ENCODE peak calls at places on chromosomes 16 and 17, in eight cellular contexts. S, T, W, X, D, E, G and H are unnamed samples.

GRCh38 chr17:57916925-57917858 is 38.0 kb downstream of the CUEDC1 start:
- DNase-seq in D (no peak), E (no peak), S (no peak), W (no peak), X (no peak), G (no peak), T (peak; percentile 40), H (peak; percentile 4)

GRCh38 chr16:3646348-3646920 is 8.1 kb upstream of the DNASE1 start:
- DNase-seq in G (peak; percentile 47), E (peak; percentile 31), X (peak; percentile 57), W (peak; percentile 75), S (peak; percentile 50), T (no peak), D (no peak), H (no peak)

GRCh38 chr17:56602292-56603130 is 9.0 kb downstream of the NOG start:
- DNase-seq in E (no peak), D (no peak), T (peak; percentile 83), W (no peak), G (no peak), X (no peak), S (no peak), H (peak; percentile 24)

GRCh38 chr16:88943131-88943664 is 33.8 kb downstream of the CBFA2T3 start:
- DNase-seq in S (no peak), E (no peak), T (no peak), W (no peak), X (no peak), D (no peak), G (no peak), H (no peak)

GRCh38 chr16:23867566-23867965 is 31.8 kb downstream of the PRKCB start:
- DNase-seq in E (no peak), S (no peak), G (no peak), T (no peak), D (no peak), W (no peak), X (no peak), H (no peak)

GRCh38 chr16:85446846-85447656 is 166.1 kb upstream of the GSE1 start:
- DNase-seq in W (no peak), X (no peak), S (no peak), T (no peak), D (no peak), E (no peak), G (no peak), H (no peak)

GRCh38 chr16:71467810-71468209 is 5.8 kb upstream of the ZNF23 start:
- DNase-seq in X (no peak), E (no peak), S (peak; percentile 41), D (no peak), G (no peak), W (no peak), T (peak; percentile 42), H (peak; percentile 25)

GRCh38 chr16:78669994-78670393 is 570.5 kb downstream of the WWOX start:
- DNase-seq in D (no peak), S (no peak), G (peak; percentile 70), E (no peak), T (no peak), W (no peak), X (no peak), H (no peak)

GRCh38 chr17:73546770-73547345 is 97.4 kb downstream of the SDK2 start:
- DNase-seq in E (no peak), X (no peak), G (peak; percentile 66), D (no peak), T (peak; percentile 44), S (no peak), W (peak; percentile 78), H (no peak)

GRCh38 chr17:27861979-27862378 is 31.2 kb downstream of the LYRM9 start:
- DNase-seq in E (no peak), T (no peak), S (no peak), G (no peak), D (no peak), X (no peak), W (peak; percentile 26), H (no peak)

GRCh38 chr17:45948881-45949624 is 50.0 kb upstream of the STH start:
- DNase-seq in W (peak; percentile 67), S (peak; percentile 61), E (peak; percentile 80), G (peak; percentile 80), X (peak; percentile 86), D (peak; percentile 4), T (peak; percentile 35), H (peak; percentile 8)

GRCh38 chr17:4232168-4232813 is 31.5 kb downstream of the ANKFY1 start:
- DNase-seq in W (no peak), S (peak; percentile 18), T (peak; percentile 13), X (no peak), D (peak; percentile 8), E (no peak), G (no peak), H (peak; percentile 15)

GRCh38 chr17:39606434-39607056 is 1.2 kb downstream of the NEUROD2 start:
- DNase-seq in E (no peak), S (no peak), W (no peak), G (no peak), X (no peak), D (no peak), T (no peak), H (no peak)

GRCh38 chr17:69961488-69962145 is 113.4 kb upstream of the KCNJ16 start:
- DNase-seq in T (no peak), X (peak; percentile 72), E (no peak), S (no peak), G (no peak), D (peak; percentile 67), W (peak; percentile 50), H (no peak)

GRCh38 chr17:17350491-17351355 is 47.5 kb downstream of the NT5M start:
- DNase-seq in S (peak; percentile 20), G (no peak), T (no peak), X (no peak), W (no peak), D (no peak), E (peak; percentile 59), H (no peak)

GRCh38 chr16:47519543-47519942 is 58.4 kb downstream of the PHKB start:
- DNase-seq in D (no peak), T (no peak), S (no peak), G (no peak), W (no peak), E (no peak), X (no peak), H (no peak)